ENCODE peak calls at places on chromosomes 6 and 20, in ten cellular contexts. W is HCT116, R is adrenal gland, D is breast epithelium, O is GM12878, L is prostate gland, P is ovary, E is IMR-90, F is K562, X is heart left ventricle. K is an unnamed sample.

GRCh38 chr20:49559411-49560081 is 8.4 kb downstream of the PTGIS start:
- DNase-seq in R (no peak), P (no peak), F (no peak), X (no peak), O (no peak), W (no peak), L (no peak), E (no peak), D (no peak), K (no peak)

GRCh38 chr6:74931567-74931966 is 274.3 kb downstream of the COL12A1 start:
- DNase-seq in O (no peak), W (no peak), E (peak; percentile 86), P (no peak), L (no peak), D (no peak), F (no peak), X (no peak), R (no peak), K (no peak)

GRCh38 chr6:122641818-122642217 is 31.6 kb downstream of the PKIB start:
- DNase-seq in X (no peak), D (no peak), P (no peak), F (no peak), W (no peak), E (no peak), O (no peak), L (no peak), R (no peak), K (peak; percentile 45)

GRCh38 chr6:145400508-145400907 is 334.8 kb downstream of the EPM2A start:
- DNase-seq in D (no peak), F (no peak), W (no peak), P (no peak), O (no peak), R (no peak), E (no peak), L (no peak), X (no peak), K (no peak)

GRCh38 chr20:8373579-8373978 is 241.5 kb downstream of the PLCB1 start:
- DNase-seq in X (no peak), F (no peak), L (no peak), R (no peak), D (no peak), P (no peak), O (no peak), W (no peak), E (no peak), K (no peak)

GRCh38 chr20:22807646-22808045 is 223.3 kb upstream of the FOXA2 start:
- DNase-seq in L (peak; percentile 68), R (no peak), X (no peak), E (peak; percentile 1), D (peak; percentile 78), F (no peak), W (peak; percentile 40), O (no peak), P (no peak), K (peak; percentile 46)

GRCh38 chr20:46242390-46242789 is 65.9 kb downstream of the CDH22 start:
- DNase-seq in P (no peak), E (no peak), D (no peak), F (no peak), X (no peak), O (no peak), R (no peak), L (no peak), W (no peak), K (no peak)

GRCh38 chr6:912871-913663 is 220.1 kb upstream of the EXOC2 start:
- DNase-seq in W (peak; percentile 22), X (no peak), O (no peak), D (no peak), E (peak; percentile 47), R (no peak), L (peak; percentile 56), F (peak; percentile 28), P (no peak), K (peak; percentile 69)

GRCh38 chr20:63497946-63498935 is 642 bp downstream of the EEF1A2 start:
- DNase-seq in E (peak; percentile 36), W (no peak), D (no peak), P (peak; percentile 17), L (no peak), X (peak; percentile 66), O (no peak), F (no peak), R (peak; percentile 89), K (peak; percentile 55)

GRCh38 chr20:41121399-41121798 is 15.9 kb upstream of the PLCG1 start:
- DNase-seq in W (no peak), L (no peak), O (no peak), E (no peak), R (no peak), F (no peak), P (no peak), X (no peak), D (no peak), K (no peak)

GRCh38 chr20:58086763-58087566 is 141.5 kb downstream of the ANKRD60 start:
- DNase-seq in R (no peak), D (no peak), P (no peak), L (peak; percentile 41), O (no peak), E (peak; percentile 27), F (peak; percentile 54), W (peak; percentile 16), X (peak; percentile 38), K (peak; percentile 33)

GRCh38 chr6:14026831-14027539 is 90.6 kb upstream of the CD83 start:
- DNase-seq in L (no peak), R (no peak), W (no peak), P (no peak), O (no peak), E (peak; percentile 18), F (no peak), D (no peak), X (no peak), K (no peak)

GRCh38 chr6:15515226-15515625 is 147.6 kb downstream of the DTNBP1 start:
- DNase-seq in P (no peak), D (no peak), E (no peak), R (no peak), X (no peak), O (no peak), W (no peak), L (no peak), F (no peak), K (no peak)

GRCh38 chr6:143675327-143675900 is 2.4 kb upstream of the PHACTR2 start:
- DNase-seq in F (no peak), O (no peak), R (no peak), X (no peak), L (no peak), P (no peak), E (no peak), D (no peak), W (no peak), K (no peak)

DNA sequence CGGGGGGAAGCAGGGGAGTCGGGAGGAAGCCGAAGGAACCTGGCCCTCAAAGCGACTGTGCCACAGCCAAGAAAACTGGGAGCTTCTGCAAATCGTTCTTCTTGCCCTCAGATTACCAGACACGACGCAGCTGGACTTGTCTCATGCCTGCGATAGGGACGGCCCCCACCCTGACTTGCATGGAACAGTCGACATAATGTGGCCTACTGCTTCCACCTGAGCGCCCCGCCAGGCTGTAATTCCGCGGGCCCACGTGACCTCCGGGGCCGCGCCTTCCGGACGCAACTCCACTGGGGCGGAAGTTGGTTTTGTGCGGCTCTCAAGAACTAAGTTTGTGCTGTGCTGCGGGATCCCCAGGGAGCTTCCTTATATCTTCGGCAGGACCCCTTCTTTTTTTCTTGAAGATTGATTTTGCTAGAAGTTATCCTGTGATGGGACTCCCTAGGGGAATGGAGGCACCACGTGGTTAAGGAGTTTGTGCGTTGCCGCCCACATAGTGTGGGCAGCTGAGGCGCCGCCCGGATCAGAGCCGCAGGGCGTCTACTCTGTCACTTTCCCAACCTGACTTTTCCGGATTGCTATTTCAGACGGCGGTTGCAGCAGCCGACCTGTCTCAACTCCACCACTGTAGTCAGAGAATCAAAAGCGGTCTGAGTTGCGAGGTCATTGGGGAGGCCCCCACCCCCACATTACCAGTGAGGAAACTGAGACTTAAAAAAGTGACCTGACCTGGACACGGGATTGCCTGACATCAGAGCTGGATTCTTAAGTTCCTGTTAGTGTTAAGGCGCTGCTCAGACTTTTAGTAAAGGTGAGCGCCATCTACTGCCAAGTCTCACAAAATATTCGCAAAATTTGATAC is 540 bp upstream of the CD164 start:
- DNase-seq in P (peak; percentile 92), D (peak; percentile 90), O (peak; percentile 82), X (peak; percentile 94), F (peak; percentile 94), W (peak; percentile 89), E (peak; percentile 92), L (peak; percentile 94), R (peak; percentile 91), K (peak; percentile 94)
- TF ChIP-seq POLR2A in P (peak; percentile 21), D (no peak), O (peak; percentile 75), X (no peak), F (peak; percentile 59), W (peak; percentile 16), E (peak; percentile 47), L (peak; percentile 18), R (peak; percentile 65), K (peak; percentile 85)

GRCh38 chr6:149328083-149328482 is 10.6 kb downstream of the TAB2 start:
- DNase-seq in X (no peak), F (no peak), P (no peak), R (no peak), O (no peak), D (no peak), L (no peak), W (no peak), E (peak; percentile 12), K (no peak)
- H3K4me1 ChIP-seq in X (peaks cover 17% of the 10 kb centered on the region), F (no peaks in the 10 kb centered on the region), P (peaks cover 7% of the 10 kb centered on the region), R (peaks cover 85% of the 10 kb centered on the region), O (peaks cover 32% of the 10 kb centered on the region), D (no peaks in the 10 kb centered on the region), L (peaks cover 4% of the 10 kb centered on the region), W (peaks cover 20% of the 10 kb centered on the region), E (peaks cover 9% of the 10 kb centered on the region), K (peaks cover 60% of the 10 kb centered on the region)

DNA sequence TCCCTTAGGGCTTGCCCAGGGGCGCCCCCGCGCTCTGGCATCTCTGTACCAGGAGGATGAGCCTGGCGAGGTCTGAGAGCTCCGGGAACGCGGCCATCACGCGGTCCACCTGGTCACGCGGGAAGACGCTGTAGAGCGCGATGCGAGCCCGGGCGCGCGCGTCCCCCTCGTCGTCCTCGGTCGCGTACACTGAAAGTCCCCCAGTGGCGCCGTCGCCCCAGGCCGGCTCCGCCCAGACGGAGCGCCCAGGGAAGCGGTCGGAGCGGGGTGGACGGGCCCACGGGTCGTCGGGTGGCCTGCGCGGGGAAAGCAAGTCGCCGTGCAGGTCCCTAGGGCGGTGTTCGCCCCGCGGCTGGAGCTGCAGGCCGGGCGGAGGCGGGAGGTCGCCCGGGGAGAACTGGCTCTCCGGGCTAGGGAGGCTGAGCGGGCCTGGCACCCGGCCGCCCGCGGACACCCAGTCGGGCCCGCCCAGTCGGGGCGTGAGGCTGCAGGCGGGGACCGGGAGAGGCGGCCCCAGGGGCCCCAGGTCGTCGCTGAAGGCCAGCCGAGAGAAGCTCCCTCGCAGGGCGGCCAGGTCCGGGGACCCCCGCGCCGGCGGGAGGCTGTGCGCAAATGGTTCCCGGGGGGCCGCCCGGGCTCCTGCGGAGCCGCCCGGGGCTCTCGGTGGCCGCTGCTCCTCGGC is 34.0 kb downstream of the ZC3H12D start:
- DNase-seq in F (no peak), D (no peak), O (no peak), W (no peak), L (no peak), R (peak; percentile 43), P (peak; percentile 32), X (peak; percentile 45), E (no peak), K (peak; percentile 26)
- TF ChIP-seq POLR2A in F (no peak), D (no peak), O (no peak), W (no peak), L (no peak), R (no peak), P (no peak), X (no peak), E (no peak), K (no peak)

DNA sequence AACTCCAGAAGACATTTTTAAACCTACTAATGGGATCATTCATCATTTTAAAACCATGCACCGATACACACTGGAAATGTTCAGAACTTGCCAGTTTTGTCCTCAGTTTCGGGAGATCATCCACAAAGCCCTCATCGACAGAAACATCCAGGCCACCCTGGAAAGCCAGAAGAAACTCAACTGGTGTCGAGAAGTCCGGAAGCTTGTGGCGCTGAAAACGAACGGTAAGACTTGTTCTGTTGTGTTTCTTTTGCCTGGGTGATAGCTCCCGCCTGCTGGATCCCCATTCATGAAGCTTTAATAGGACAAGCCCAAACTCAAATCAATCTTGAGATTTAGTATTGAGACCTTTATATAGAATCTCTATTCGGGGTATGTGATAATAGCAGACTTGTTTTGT is 4.2 kb downstream of the TNFAIP3 start:
- DNase-seq in F (no peak), L (no peak), X (no peak), D (no peak), W (no peak), O (no peak), R (no peak), P (no peak), E (no peak), K (no peak)
- H3K4me1 ChIP-seq in F (peaks cover 17% of the 10 kb centered on the region), L (peaks cover 7% of the 10 kb centered on the region), X (peaks cover 1% of the 10 kb centered on the region), D (no peaks in the 10 kb centered on the region), W (peaks cover 12% of the 10 kb centered on the region), O (peaks cover 2% of the 10 kb centered on the region), R (peaks cover 31% of the 10 kb centered on the region), P (peaks cover 10% of the 10 kb centered on the region), E (peaks cover 15% of the 10 kb centered on the region), K (peaks cover 62% of the 10 kb centered on the region)

K was measured in body of pancreas.